ENCODE peak calls at places on chromosomes 7 and 10, in six cellular contexts. V is HepG2, F is K562, Y is HCT116, L is H1, J is GM12878. N is an unnamed sample.

GRCh38 chr7:73828107-73828803 is 2.5 kb upstream of the CLDN4 start:
- DNase-seq in V (peak; percentile 89), F (peak; percentile 75), Y (peak; percentile 90), L (no peak), J (no peak), N (no peak)

GRCh38 chr10:47076949-47077348 is 165.7 kb downstream of the PTPN20 start:
- DNase-seq in V (no peak), F (no peak), Y (no peak), L (no peak), J (no peak), N (no peak)

GRCh38 chr7:80186721-80187120 is 52.1 kb downstream of the GNAI1 start:
- DNase-seq in V (no peak), F (no peak), Y (no peak), L (no peak), J (no peak), N (no peak)

GRCh38 chr10:70354566-70355233 is 27.7 kb downstream of the LRRC20 start:
- DNase-seq in V (no peak), F (no peak), Y (no peak), L (no peak), J (no peak), N (no peak)

GRCh38 chr7:101995121-101995520 is 177.7 kb downstream of the CUX1 start:
- DNase-seq in V (no peak), F (no peak), Y (no peak), L (no peak), J (no peak), N (no peak)

GRCh38 chr7:138935438-138936079 is 45.6 kb downstream of the KIAA1549 start:
- DNase-seq in V (no peak), F (no peak), Y (peak; percentile 55), L (peak; percentile 33), J (no peak), N (no peak)

GRCh38 chr10:58573144-58573543 is 60.5 kb downstream of the BICC1 start:
- DNase-seq in V (no peak), F (no peak), Y (no peak), L (no peak), J (no peak), N (no peak)

GRCh38 chr10:11437391-11438241 is 173.8 kb downstream of the USP6NL start:
- DNase-seq in V (no peak), F (no peak), Y (no peak), L (peak; percentile 60), J (no peak), N (no peak)

GRCh38 chr10:117673611-117674010 is 131.1 kb downstream of the EMX2 start:
- DNase-seq in V (no peak), F (no peak), Y (no peak), L (no peak), J (no peak), N (no peak)

GRCh38 chr7:121420976-121421375 is 24.9 kb upstream of the FAM3C start:
- DNase-seq in V (no peak), F (no peak), Y (no peak), L (no peak), J (no peak), N (no peak)

GRCh38 chr7:44042221-44042620 is 2.3 kb upstream of the DBNL start:
- DNase-seq in V (no peak), F (no peak), Y (no peak), L (no peak), J (no peak), N (no peak)

GRCh38 chr10:44635181-44635580 is 250.3 kb upstream of the CXCL12 start:
- DNase-seq in V (no peak), F (no peak), Y (no peak), L (no peak), J (no peak), N (no peak)

GRCh38 chr7:24573554-24574338 is 494 bp downstream of the PALS2 start:
- DNase-seq in V (peak; percentile 14), F (peak; percentile 79), Y (no peak), L (peak; percentile 83), J (no peak), N (peak; percentile 52)

GRCh38 chr7:157657741-157658740 is 321.2 kb downstream of the DNAJB6 start:
- DNase-seq in V (no peak), F (no peak), Y (no peak), L (no peak), J (no peak), N (no peak)

GRCh38 chr10:119737827-119738226 is 12.0 kb downstream of the INPP5F start:
- DNase-seq in V (no peak), F (peak; percentile 24), Y (peak; percentile 86), L (no peak), J (no peak), N (peak; percentile 39)

GRCh38 chr7:117472335-117472734 is 7.5 kb upstream of the CFTR start:
- DNase-seq in V (no peak), F (no peak), Y (no peak), L (no peak), J (no peak), N (no peak)

GRCh38 chr10:100969175-100970075 is at the start of gene SEMA4G:
- DNase-seq in V (peak; percentile 80), F (peak; percentile 83), Y (peak; percentile 21), L (peak; percentile 90), J (no peak), N (peak; percentile 51)

GRCh38 chr7:33196194-33196593 is 66.8 kb downstream of the BBS9 start:
- DNase-seq in V (no peak), F (no peak), Y (no peak), L (no peak), J (no peak), N (no peak)

GRCh38 chr7:49037348-49038210 is 113.2 kb downstream of the CDC14C start:
- DNase-seq in V (no peak), F (no peak), Y (no peak), L (no peak), J (no peak), N (peak; percentile 47)

GRCh38 chr7:123846217-123846891 is 1.4 kb downstream of the HYAL4 start:
- DNase-seq in V (no peak), F (no peak), Y (no peak), L (no peak), J (peak; percentile 7), N (peak; percentile 25)

GRCh38 chr7:156791241-156791640 is 101.7 kb downstream of the LMBR1 start:
- DNase-seq in V (no peak), F (no peak), Y (no peak), L (no peak), J (no peak), N (no peak)

GRCh38 chr10:113788604-113789083 is 37.2 kb downstream of the PLEKHS1 start:
- DNase-seq in V (no peak), F (peak; percentile 10), Y (peak; percentile 28), L (no peak), J (peak; percentile 62), N (no peak)

GRCh38 chr10:60810437-60811182 is 32.3 kb downstream of the CDK1 start:
- DNase-seq in V (peak; percentile 18), F (no peak), Y (no peak), L (no peak), J (no peak), N (no peak)

GRCh38 chr10:61941202-61941651 is 39.7 kb downstream of the ARID5B start:
- DNase-seq in V (no peak), F (no peak), Y (no peak), L (no peak), J (no peak), N (no peak)

GRCh38 chr10:61944445-61945123 is 43.1 kb downstream of the ARID5B start:
- DNase-seq in V (no peak), F (no peak), Y (no peak), L (no peak), J (no peak), N (no peak)

GRCh38 chr10:61939575-61940301 is 38.2 kb downstream of the ARID5B start:
- DNase-seq in V (no peak), F (no peak), Y (no peak), L (no peak), J (no peak), N (no peak)

GRCh38 chr10:61943699-61944444 is 42.4 kb downstream of the ARID5B start:
- DNase-seq in V (no peak), F (no peak), Y (no peak), L (no peak), J (no peak), N (no peak)

DNA sequence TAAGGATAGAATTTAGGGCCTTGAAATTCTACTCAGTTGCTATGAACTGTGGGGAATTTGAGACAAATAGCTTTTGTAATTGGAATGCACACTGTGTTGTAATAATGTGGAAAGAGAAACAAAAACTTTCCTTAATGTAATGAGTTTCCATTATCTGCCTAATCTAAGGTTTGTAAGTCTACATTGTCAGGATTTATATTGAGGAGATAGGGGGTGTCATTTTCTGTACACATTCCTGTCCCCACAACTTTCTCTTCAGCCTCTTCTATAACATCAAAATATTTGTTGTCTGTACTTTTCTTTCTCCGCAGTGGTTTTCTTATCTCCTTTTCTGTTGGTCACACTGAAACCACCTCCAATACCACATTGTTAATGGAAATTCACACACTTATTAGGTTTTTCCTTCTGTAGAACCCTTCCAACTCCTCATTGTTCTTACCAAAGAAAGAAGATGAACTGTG is 41.5 kb downstream of the ARID5B start:
- DNase-seq in V (no peak), F (no peak), Y (no peak), L (no peak), J (no peak), N (no peak)
- TF ChIP-seq ZNF274 in V (no peak), F (no peak), Y (no peak), L (no peak), J (no peak), N (no peak)

GRCh38 chr7:11551470-11551869 is 280.5 kb downstream of the THSD7A start:
- DNase-seq in V (no peak), F (no peak), Y (no peak), L (no peak), J (no peak), N (no peak)

GRCh38 chr7:11552676-11553075 is 279.3 kb downstream of the THSD7A start:
- DNase-seq in V (no peak), F (no peak), Y (no peak), L (no peak), J (no peak), N (no peak)

DNA sequence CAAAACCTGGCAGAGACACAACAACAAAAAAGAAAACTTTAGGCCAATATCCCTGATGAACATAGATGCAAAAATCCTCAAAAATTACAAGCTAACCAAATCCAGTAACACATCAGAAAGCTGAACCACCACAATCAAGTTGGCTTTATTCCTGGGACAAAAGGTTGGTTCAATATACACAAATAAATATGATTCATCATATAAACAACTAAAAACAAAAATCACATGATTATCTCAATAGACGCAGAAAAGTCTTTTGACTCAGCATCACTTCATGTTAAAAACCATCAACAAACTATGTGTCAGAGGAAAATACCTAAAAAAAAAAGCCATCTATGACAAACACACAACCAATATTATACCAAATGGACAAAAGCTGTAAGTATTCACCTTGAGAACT is 283.5 kb downstream of the THSD7A start:
- DNase-seq in V (no peak), F (no peak), Y (no peak), L (no peak), J (no peak), N (no peak)
- H3K4me1 ChIP-seq in V (no peaks in the 10 kb centered on the region), F (no peaks in the 10 kb centered on the region), Y (no peaks in the 10 kb centered on the region), L (no peaks in the 10 kb centered on the region), J (no peaks in the 10 kb centered on the region), N (no peaks in the 10 kb centered on the region)

GRCh38 chr7:108201766-108202165 is 71.6 kb upstream of the LAMB4 start:
- DNase-seq in V (no peak), F (no peak), Y (no peak), L (no peak), J (no peak), N (no peak)
- TF ChIP-seq ZNF274 in V (no peak), F (no peak), Y (no peak), L (no peak), J (no peak), N (no peak)

DNA sequence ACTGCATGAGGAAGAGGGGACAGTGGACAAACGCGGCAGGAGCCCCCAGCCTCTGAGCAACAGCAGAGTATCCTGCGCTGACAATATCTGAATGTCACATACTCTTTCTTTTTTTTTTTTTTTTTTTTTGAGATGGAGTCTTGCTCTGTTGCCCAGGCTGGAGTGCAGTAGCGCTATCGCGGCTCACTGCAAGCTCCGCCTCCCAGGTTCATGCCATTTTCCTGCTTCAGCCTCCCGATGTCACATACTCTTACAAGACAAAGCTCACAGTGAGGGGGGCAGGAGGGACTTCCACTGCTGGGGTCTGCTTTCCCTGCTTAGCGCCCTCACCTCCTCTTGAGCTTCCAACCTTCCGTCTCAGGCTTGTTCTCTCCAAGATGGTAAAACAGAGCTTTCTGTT is 51.2 kb upstream of the TNS3 start:
- DNase-seq in V (no peak), F (no peak), Y (no peak), L (no peak), J (no peak), N (no peak)
- H3K4me1 ChIP-seq in V (peaks cover 43% of the 10 kb centered on the region), F (no peaks in the 10 kb centered on the region), Y (peaks cover 7% of the 10 kb centered on the region), L (peaks cover 17% of the 10 kb centered on the region), J (peaks cover 2% of the 10 kb centered on the region), N (peaks cover 16% of the 10 kb centered on the region)

N was measured in NT2/D1.